ENCODE peak calls at places on chromosomes 5 and 9, in six cellular contexts. M, B, O, A, K and C are unnamed samples.

GRCh38 chr5:1385395-1386273 is 40.7 kb upstream of the CLPTM1L start:
- DNase-seq in M (peak), B (peak), O (peak), A (peak), K (peak), C (peak)

GRCh38 chr5:88827997-88828396 is 55.0 kb downstream of the MEF2C start:
- DNase-seq in M (no peak), B (peak), O (no peak), A (no peak), K (no peak), C (no peak)

GRCh38 chr5:92991681-92992472 is 589.1 kb downstream of the NR2F1-AS1 start:
- DNase-seq in M (no peak), B (peak), O (no peak), A (peak), K (peak), C (no peak)

GRCh38 chr5:32707394-32707997 is 3.6 kb upstream of the NPR3 start:
- DNase-seq in M (no peak), B (peak), O (no peak), A (no peak), K (peak), C (no peak)

GRCh38 chr5:178326054-178326715 is 93.6 kb upstream of the PHYKPL start:
- DNase-seq in M (no peak), B (no peak), O (peak), A (no peak), K (no peak), C (no peak)

GRCh38 chr9:114166606-114167572 is 11.6 kb downstream of the COL27A1 start:
- DNase-seq in M (no peak), B (no peak), O (peak), A (no peak), K (no peak), C (no peak)

GRCh38 chr5:167582263-167582662 is 709.2 kb upstream of the WWC1 start:
- DNase-seq in M (no peak), B (peak), O (no peak), A (no peak), K (no peak), C (no peak)

GRCh38 chr5:96433066-96433447 is at the start of gene PCSK1:
- DNase-seq in M (no peak), B (no peak), O (no peak), A (peak), K (peak), C (no peak)

GRCh38 chr5:36696059-36696673 is 89.8 kb downstream of the SLC1A3 start:
- DNase-seq in M (no peak), B (peak), O (peak), A (no peak), K (peak), C (peak)

GRCh38 chr9:92395617-92396016 is 8.8 kb downstream of the OGN start:
- DNase-seq in M (no peak), B (no peak), O (no peak), A (no peak), K (no peak), C (no peak)

GRCh38 chr5:31365776-31366175 is 166.1 kb downstream of the DROSHA start:
- DNase-seq in M (no peak), B (no peak), O (no peak), A (no peak), K (no peak), C (no peak)

GRCh38 chr9:115845648-115846312 is 307.8 kb upstream of the PAPPA start:
- DNase-seq in M (no peak), B (peak), O (no peak), A (no peak), K (no peak), C (peak)

GRCh38 chr5:5617024-5617423 is 194.5 kb downstream of the ICE1 start:
- DNase-seq in M (no peak), B (no peak), O (no peak), A (no peak), K (no peak), C (no peak)

GRCh38 chr5:135608761-135609443 is 30.1 kb upstream of the CXCL14 start:
- DNase-seq in M (no peak), B (no peak), O (no peak), A (no peak), K (no peak), C (no peak)

GRCh38 chr9:132768932-132769894 is 98.9 kb downstream of the GTF3C4 start:
- DNase-seq in M (no peak), B (peak), O (peak), A (peak), K (peak), C (peak)

GRCh38 chr9:130663258-130664171 is 879 bp upstream of the PRDM12 start:
- DNase-seq in M (no peak), B (no peak), O (no peak), A (no peak), K (peak), C (no peak)

GRCh38 chr5:6716634-6717149 is 3.5 kb downstream of the TENT4A start:
- DNase-seq in M (no peak), B (no peak), O (peak), A (no peak), K (no peak), C (no peak)

GRCh38 chr5:23494558-23494957 is 12.9 kb upstream of the PRDM9 start:
- DNase-seq in M (no peak), B (no peak), O (no peak), A (no peak), K (no peak), C (no peak)

GRCh38 chr9:127184641-127185040 is 62.2 kb upstream of the ANGPTL2 start:
- DNase-seq in M (no peak), B (no peak), O (peak), A (no peak), K (no peak), C (no peak)